ENCODE peak calls at places on chromosomes 12 and 14, in ten cellular contexts. B is central memory CD4-positive, alpha-beta T cell; W is AG04450; Y is stomach; F is HTR-8/SVneo; P is KBM-7; Q is left ventricle myocardium superior; L is lower leg skin; C is colonic mucosa; X is neural crest cell. Z is an unnamed sample.

GRCh38 chr14:85487215-85487614 is 42.7 kb upstream of the FLRT2 start:
- DNase-seq in B (no peak), W (no peak), Y (no peak), F (no peak), P (no peak), Q (no peak), L (no peak), C (no peak), X (no peak), Z (no peak)

GRCh38 chr12:43638786-43639185 is 86.8 kb upstream of the ADAMTS20 start:
- DNase-seq in B (no peak), W (no peak), Y (no peak), F (no peak), P (no peak), Q (no peak), L (no peak), C (no peak), X (no peak), Z (no peak)

GRCh38 chr14:36068777-36069534 is 107.6 kb downstream of the PTCSC3 start:
- DNase-seq in B (no peak), W (no peak), Y (no peak), F (no peak), P (no peak), Q (no peak), L (no peak), C (no peak), X (no peak), Z (no peak)

GRCh38 chr12:1630827-1631591 is 2.0 kb downstream of the WNT5B start:
- DNase-seq in B (no peak), W (no peak), Y (no peak), F (no peak), P (no peak), Q (peak), L (no peak), C (no peak), X (peak), Z (no peak)

GRCh38 chr12:49165114-49165513 is 23.8 kb downstream of the TUBA1A start:
- DNase-seq in B (no peak), W (no peak), Y (no peak), F (no peak), P (no peak), Q (no peak), L (no peak), C (no peak), X (no peak), Z (no peak)

GRCh38 chr14:64983439-64984310 is 3.0 kb upstream of the FNTB start:
- DNase-seq in B (peak), W (no peak), Y (peak), F (peak), P (peak), Q (no peak), L (peak), C (peak), X (no peak), Z (no peak)

GRCh38 chr12:76890407-76891143 is 11.8 kb upstream of the CSRP2 start:
- DNase-seq in B (no peak), W (no peak), Y (no peak), F (no peak), P (no peak), Q (no peak), L (no peak), C (no peak), X (no peak), Z (no peak)

GRCh38 chr14:100891501-100892445 is 11.7 kb downstream of the RTL1 start:
- DNase-seq in B (no peak), W (no peak), Y (peak), F (no peak), P (no peak), Q (peak), L (peak), C (no peak), X (no peak), Z (no peak)

GRCh38 chr14:26577711-26578110 is 20.1 kb downstream of the NOVA1 start:
- DNase-seq in B (no peak), W (no peak), Y (no peak), F (no peak), P (no peak), Q (no peak), L (no peak), C (no peak), X (no peak), Z (no peak)

GRCh38 chr14:51581017-51581881 is 70.5 kb upstream of the FRMD6 start:
- DNase-seq in B (no peak), W (peak), Y (no peak), F (peak), P (no peak), Q (no peak), L (no peak), C (no peak), X (no peak), Z (no peak)

GRCh38 chr14:73173092-73173735 is 36.9 kb downstream of the PSEN1 start:
- DNase-seq in B (no peak), W (peak), Y (no peak), F (peak), P (peak), Q (no peak), L (no peak), C (no peak), X (no peak), Z (no peak)

GRCh38 chr12:68259318-68259940 is 6.0 kb upstream of the IL22 start:
- DNase-seq in B (no peak), W (no peak), Y (no peak), F (peak), P (no peak), Q (no peak), L (no peak), C (no peak), X (no peak), Z (no peak)

GRCh38 chr14:50040401-50040775 is 76.0 kb downstream of the VCPKMT start:
- DNase-seq in B (peak), W (peak), Y (peak), F (peak), P (peak), Q (no peak), L (no peak), C (no peak), X (no peak), Z (no peak)

GRCh38 chr14:68269136-68269535 is 449.6 kb downstream of the RAD51B start:
- DNase-seq in B (no peak), W (no peak), Y (no peak), F (no peak), P (no peak), Q (no peak), L (no peak), C (no peak), X (no peak), Z (no peak)

GRCh38 chr12:116887897-116888296 is 6.7 kb upstream of the HRK start:
- DNase-seq in B (no peak), W (no peak), Y (no peak), F (no peak), P (no peak), Q (no peak), L (no peak), C (no peak), X (no peak), Z (no peak)

Z was measured in D721Med.